ENCODE peak calls at places on chromosomes 2 and 18, in five cellular contexts. K is IMR-90, W is Peyer's patch, I is kidney epithelial cell, E is mucosa of descending colon. O is an unnamed sample.

GRCh38 chr2:151668737-151669136 is 65.5 kb downstream of the NEB start:
- DNase-seq in K (no peak), W (no peak), I (no peak), E (no peak), O (no peak)

GRCh38 chr2:197911667-197912066 is 107.3 kb downstream of the PLCL1 start:
- DNase-seq in K (no peak), W (no peak), I (no peak), E (no peak), O (no peak)

GRCh38 chr2:237863659-237864029 is 4.2 kb downstream of the RAMP1 start:
- DNase-seq in K (no peak), W (no peak), I (no peak), E (no peak), O (no peak)

GRCh38 chr2:142974288-142975024 is 97.0 kb downstream of the KYNU start:
- DNase-seq in K (peak; percentile 55), W (no peak), I (no peak), E (no peak), O (no peak)

GRCh38 chr2:172242968-172243367 is 140.3 kb upstream of the DLX2 start:
- DNase-seq in K (no peak), W (no peak), I (no peak), E (peak; percentile 57), O (no peak)

GRCh38 chr2:63406641-63407040 is 181.6 kb downstream of the WDPCP start:
- DNase-seq in K (no peak), W (no peak), I (no peak), E (no peak), O (no peak)

GRCh38 chr18:79046522-79046921 is 22.7 kb upstream of the ATP9B start:
- DNase-seq in K (no peak), W (no peak), I (no peak), E (no peak), O (no peak)

GRCh38 chr18:67783215-67783946 is 266.9 kb upstream of the DSEL start:
- DNase-seq in K (peak; percentile 93), W (no peak), I (peak; percentile 83), E (no peak), O (peak; percentile 65)

GRCh38 chr2:72173640-72174321 is 26.1 kb upstream of the CYP26B1 start:
- DNase-seq in K (peak; percentile 35), W (no peak), I (no peak), E (no peak), O (no peak)

GRCh38 chr2:196635156-196635555 is 4.4 kb upstream of the CCDC150 start:
- DNase-seq in K (no peak), W (no peak), I (no peak), E (no peak), O (peak; percentile 12)

GRCh38 chr2:236631361-236632291 is 62.0 kb downstream of the ACKR3 start:
- DNase-seq in K (no peak), W (no peak), I (no peak), E (no peak), O (no peak)

GRCh38 chr2:30684546-30684945 is 122.7 kb downstream of the CAPN13 start:
- DNase-seq in K (no peak), W (no peak), I (no peak), E (no peak), O (no peak)

GRCh38 chr2:57981369-57981768 is 65.2 kb upstream of the VRK2 start:
- DNase-seq in K (peak; percentile 61), W (no peak), I (no peak), E (no peak), O (peak; percentile 65)

GRCh38 chr2:170554278-170554955 is 160.7 kb upstream of the SP5 start:
- DNase-seq in K (no peak), W (no peak), I (no peak), E (no peak), O (no peak)

GRCh38 chr2:238450440-238450861 is 23.7 kb downstream of the ASB1 start:
- DNase-seq in K (no peak), W (no peak), I (no peak), E (no peak), O (no peak)

GRCh38 chr18:7957297-7957696 is 390.2 kb downstream of the PTPRM start:
- DNase-seq in K (no peak), W (no peak), I (no peak), E (no peak), O (no peak)

GRCh38 chr2:172427256-172427989 is at the start of gene ITGA6:
- DNase-seq in K (peak; percentile 52), W (peak; percentile 51), I (no peak), E (peak; percentile 94), O (no peak)

GRCh38 chr2:117738991-117739839 is 75.3 kb upstream of the DDX18 start:
- DNase-seq in K (no peak), W (no peak), I (no peak), E (no peak), O (no peak)

GRCh38 chr2:96768083-96768561 is 7.4 kb downstream of the CNNM4 start:
- DNase-seq in K (no peak), W (peak; percentile 76), I (peak; percentile 52), E (peak; percentile 67), O (no peak)

GRCh38 chr18:67778016-67778415 is 261.5 kb upstream of the DSEL start:
- DNase-seq in K (no peak), W (no peak), I (no peak), E (no peak), O (no peak)

GRCh38 chr2:237201461-237202287 is 116.0 kb downstream of the COPS8 start:
- DNase-seq in K (peak; percentile 87), W (no peak), I (peak; percentile 87), E (no peak), O (no peak)

GRCh38 chr18:5600376-5601071 is 56.7 kb upstream of the EPB41L3 start:
- DNase-seq in K (peak; percentile 28), W (no peak), I (no peak), E (no peak), O (no peak)
- TF ChIP-seq CTCF in K (peak; percentile 65), W (peak; percentile 24), I (peak; percentile 30), E (no peak), O (peak; percentile 23)

GRCh38 chr18:50280707-50281294 is 522 bp downstream of the MBD1 start:
- DNase-seq in K (no peak), W (no peak), I (no peak), E (no peak), O (no peak)
- H3K36me3 ChIP-seq in K (peaks cover 51% of the 10 kb centered on the region), W (no peaks in the 10 kb centered on the region), I (no peaks in the 10 kb centered on the region), E (peaks cover 8% of the 10 kb centered on the region), O (peaks cover 32% of the 10 kb centered on the region)

DNA sequence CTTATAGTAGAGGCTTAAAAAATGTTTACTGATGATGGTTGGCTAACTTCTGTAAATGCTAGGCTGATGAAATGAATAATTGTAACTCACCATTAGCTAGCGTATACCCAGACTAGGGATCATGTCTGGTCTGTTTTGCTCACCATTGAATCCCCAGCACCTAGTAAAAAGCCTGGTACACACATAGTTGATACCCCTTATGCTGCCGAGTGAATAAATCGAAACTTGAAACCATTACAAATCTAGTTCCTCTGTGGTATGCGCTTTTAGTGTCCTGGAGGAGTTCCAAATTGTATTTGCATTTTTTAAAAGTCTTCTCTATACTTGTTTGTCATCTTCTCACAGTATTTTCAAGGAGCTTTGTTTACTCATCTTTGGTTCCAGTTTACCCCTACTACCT is 1.3 kb downstream of the TAF1B start:
- DNase-seq in K (peak; percentile 38), W (no peak), I (no peak), E (no peak), O (no peak)
- H3K4me3 ChIP-seq in K (peak overlapping the region; percentile 82), W (peak overlapping the region; percentile 65), I (peak overlapping the region; percentile 82), E (no peak overlapping the region), O (peak overlapping the region; percentile 55)

DNA sequence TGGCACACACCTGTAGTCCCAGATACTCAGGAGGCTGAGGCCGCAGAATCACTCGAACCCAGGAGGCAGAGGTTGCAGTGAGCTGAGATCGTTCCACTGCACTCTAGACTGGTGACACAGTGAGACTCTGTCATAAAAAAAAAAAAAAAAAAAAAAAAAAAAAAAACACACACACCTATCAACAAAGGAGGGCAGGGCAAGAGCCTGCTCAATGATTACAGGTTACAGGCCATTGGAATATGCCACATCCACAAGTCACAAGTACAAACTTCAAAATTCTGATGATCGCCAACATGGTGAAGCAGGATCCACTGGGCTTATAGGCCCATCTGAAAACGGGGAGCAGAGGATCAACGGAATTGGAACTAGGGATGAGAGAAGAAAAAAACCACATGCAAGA is 6.3 kb downstream of the MYO5B start:
- DNase-seq in K (no peak), W (no peak), I (no peak), E (peak; percentile 46), O (no peak)
- TF ChIP-seq CTCF in K (no peak), W (no peak), I (no peak), E (no peak), O (no peak)

GRCh38 chr2:159444728-159445127 is 158.2 kb upstream of the WDSUB1 start:
- DNase-seq in K (no peak), W (no peak), I (no peak), E (no peak), O (no peak)

GRCh38 chr2:159446201-159446600 is 159.7 kb upstream of the WDSUB1 start:
- DNase-seq in K (no peak), W (no peak), I (no peak), E (no peak), O (no peak)

GRCh38 chr2:159442159-159442852 is 155.8 kb upstream of the WDSUB1 start:
- DNase-seq in K (no peak), W (no peak), I (no peak), E (no peak), O (no peak)

GRCh38 chr2:159446817-159447216 is 160.3 kb upstream of the WDSUB1 start:
- DNase-seq in K (no peak), W (no peak), I (no peak), E (no peak), O (no peak)

GRCh38 chr2:159445307-159445706 is 158.8 kb upstream of the WDSUB1 start:
- DNase-seq in K (no peak), W (no peak), I (no peak), E (no peak), O (no peak)
- H3K36me3 ChIP-seq in K (peaks cover 24% of the 10 kb centered on the region), W (no peaks in the 10 kb centered on the region), I (no peaks in the 10 kb centered on the region), E (no peaks in the 10 kb centered on the region), O (peaks cover 3% of the 10 kb centered on the region)

DNA sequence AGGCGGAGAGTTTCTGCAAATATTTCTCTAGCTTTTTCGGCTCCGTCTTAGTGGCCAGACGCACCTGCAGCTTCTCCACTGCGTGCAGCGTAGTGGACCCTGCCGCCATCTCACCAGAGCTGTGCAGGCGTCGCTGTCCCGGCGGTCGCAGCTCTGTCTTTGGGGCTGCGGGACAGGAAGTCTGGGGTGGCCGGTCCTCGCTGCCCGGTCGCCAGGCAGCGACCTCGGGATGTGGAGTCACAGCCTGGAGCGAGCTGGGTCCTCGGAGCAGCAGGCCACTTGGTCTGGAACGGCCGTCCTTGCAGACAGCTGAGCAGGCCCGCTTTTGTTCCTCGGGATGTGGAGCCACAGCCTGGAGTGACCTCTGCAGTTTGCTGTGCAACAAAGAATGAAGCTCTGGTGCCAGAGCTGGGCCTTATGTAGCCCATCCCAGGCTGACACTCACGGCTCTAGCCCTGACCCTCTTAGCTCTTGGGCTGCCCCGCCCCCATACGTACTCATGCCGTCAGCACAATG is at the start of gene ELOA2:
- DNase-seq in K (no peak), W (no peak), I (no peak), E (no peak), O (no peak)
- H3K4me3 ChIP-seq in K (no peak within 1 kb of the TSS), W (no peak within 1 kb of the TSS), I (no peak within 1 kb of the TSS), E (no peak within 1 kb of the TSS), O (no peak within 1 kb of the TSS)

GRCh38 chr2:190940451-190940850 is 59.8 kb downstream of the GLS start:
- DNase-seq in K (no peak), W (no peak), I (no peak), E (no peak), O (no peak)
- TF ChIP-seq CTCF in K (no peak), W (no peak), I (no peak), E (no peak), O (no peak)

DNA sequence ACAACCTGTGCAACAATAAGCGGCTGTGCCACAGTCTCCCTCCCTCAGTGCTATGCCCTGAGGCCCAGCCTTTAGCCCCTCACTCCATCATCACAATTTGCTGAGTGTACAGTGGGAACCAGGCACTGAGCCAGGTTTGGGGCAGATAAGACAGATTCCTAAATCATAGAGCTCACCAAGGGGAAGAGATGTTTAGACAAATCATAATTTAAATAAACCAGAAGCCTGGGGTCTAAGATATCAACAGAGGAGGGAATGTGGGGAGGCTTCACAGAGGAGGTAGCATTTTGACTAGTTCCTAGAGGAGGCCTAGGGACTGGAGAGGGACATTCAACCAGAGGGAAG is 139.3 kb upstream of the EPAS1 start:
- DNase-seq in K (peak; percentile 75), W (no peak), I (no peak), E (no peak), O (no peak)
- H3K36me3 ChIP-seq in K (peaks cover 11% of the 10 kb centered on the region), W (no peaks in the 10 kb centered on the region), I (no peaks in the 10 kb centered on the region), E (no peaks in the 10 kb centered on the region), O (peaks cover 2% of the 10 kb centered on the region)